ENCODE peak calls at places on chromosomes 16 and 17, in five cellular contexts. E is IMR-90, J is trophoblast cell, L is H1, F is mesenchymal stem cell. V is an unnamed sample.

GRCh38 chr17:17213775-17214174 is 7.6 kb upstream of the PLD6 start:
- DNase-seq in E (no peak), L (no peak), J (no peak), F (no peak), V (no peak)

GRCh38 chr16:56726926-56727325 is 3.0 kb upstream of the NUP93 start:
- DNase-seq in L (no peak), F (no peak), J (no peak), E (no peak), V (no peak)

GRCh38 chr17:77634710-77635109 is 323.8 kb upstream of the TNRC6C start:
- DNase-seq in J (no peak), L (no peak), F (no peak), E (no peak), V (no peak)

GRCh38 chr17:78358538-78359215 is 1.2 kb downstream of the SOCS3 start:
- DNase-seq in J (no peak), E (peak), L (no peak), F (peak), V (no peak)

GRCh38 chr17:80279895-80280294 is 19.2 kb downstream of the RNF213 start:
- DNase-seq in L (no peak), E (peak), F (peak), J (no peak), V (no peak)

GRCh38 chr16:56355221-56355620 is 70.1 kb downstream of the AMFR start:
- DNase-seq in E (no peak), J (no peak), L (no peak), F (no peak), V (no peak)

GRCh38 chr17:66200685-66201092 is 8.8 kb upstream of the CEP112 start:
- DNase-seq in E (peak), F (peak), L (peak), J (peak), V (peak)

GRCh38 chr17:82914375-82914774 is 74.6 kb upstream of the ZNF750 start:
- DNase-seq in F (no peak), L (no peak), E (no peak), J (no peak), V (no peak)

GRCh38 chr16:89475144-89475543 is 15.2 kb downstream of the ANKRD11 start:
- DNase-seq in F (no peak), J (peak), E (no peak), L (no peak), V (no peak)

GRCh38 chr17:28968914-28969295 is 17.6 kb upstream of the PHF12 start:
- DNase-seq in F (no peak), L (no peak), J (no peak), E (no peak), V (no peak)

GRCh38 chr17:81648013-81648706 is 8.2 kb downstream of the PDE6G start:
- DNase-seq in E (no peak), L (peak), F (no peak), J (no peak), V (no peak)

GRCh38 chr17:40536731-40537171 is 28.5 kb downstream of the CCR7 start:
- DNase-seq in L (no peak), F (no peak), E (peak), J (no peak), V (no peak)

GRCh38 chr16:56985288-56985961 is 3.9 kb upstream of the NLRC5 start:
- DNase-seq in J (peak), L (no peak), F (peak), E (peak), V (no peak)

GRCh38 chr17:72182256-72182890 is 61.6 kb downstream of the SOX9 start:
- DNase-seq in E (no peak), L (no peak), J (no peak), F (no peak), V (no peak)

DNA sequence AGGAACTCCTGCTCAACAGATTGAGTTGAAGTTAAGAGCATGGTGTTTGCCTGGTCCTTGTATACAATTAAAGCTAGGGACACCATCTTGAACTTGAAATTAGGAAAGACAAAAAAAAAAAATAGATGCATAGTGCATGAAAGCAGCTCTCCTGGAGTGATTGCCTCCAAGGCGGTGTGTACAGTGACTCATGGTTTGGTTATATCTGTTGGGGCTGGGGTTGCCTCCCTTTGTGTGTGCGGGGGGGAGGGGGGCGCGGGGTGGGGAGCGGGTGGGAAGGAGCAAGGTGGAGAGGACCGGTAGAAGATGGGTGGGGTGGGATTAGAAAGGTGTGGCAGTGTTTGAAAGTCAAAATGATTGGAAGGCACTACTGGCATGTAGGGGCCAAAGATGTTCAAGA is 3.4 kb downstream of the TMED6 start:
- DNase-seq in E (no peak), F (no peak), L (no peak), J (no peak), V (no peak)
- H4K8ac ChIP-seq in E (no peak), F (no peak), L (no peak), J (no peak), V (no peak)

GRCh38 chr17:31416503-31416923 is 25.0 kb downstream of the RAB11FIP4 start:
- DNase-seq in L (no peak), F (no peak), E (peak), J (no peak), V (peak)
- H2AFZ ChIP-seq in L (no peak), F (no peak), E (no peak), J (no peak), V (peak)

DNA sequence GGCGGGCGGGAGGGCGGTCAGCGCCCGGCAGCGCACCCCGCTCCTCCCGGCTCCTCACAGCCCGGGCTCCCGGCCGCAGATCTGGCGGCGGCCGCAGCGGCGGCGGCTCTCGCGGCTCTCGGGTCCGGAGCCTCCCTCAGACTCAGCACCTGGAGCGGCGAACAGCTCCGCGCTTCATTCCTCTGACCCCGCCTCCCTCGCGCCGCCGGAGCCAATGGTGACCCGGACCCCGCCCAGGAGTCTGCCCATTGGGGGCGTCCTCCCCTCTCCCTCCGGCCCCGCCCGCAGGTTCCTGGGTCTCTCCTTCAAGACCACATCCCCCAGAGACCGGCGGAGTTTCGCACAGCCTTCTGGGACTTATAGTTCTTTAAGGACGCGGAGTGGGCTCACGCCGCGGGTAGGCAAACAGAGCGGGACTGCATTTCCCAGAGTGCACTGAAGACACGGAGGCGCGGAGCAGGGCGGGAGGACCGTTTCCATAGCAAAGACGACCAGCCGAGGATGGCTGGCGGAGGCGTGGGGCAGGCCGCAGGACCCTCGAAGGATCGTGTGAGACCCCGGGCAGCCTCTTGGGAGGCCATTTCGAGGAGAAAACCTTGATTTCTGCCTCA is at the start of gene SMPD3:
- DNase-seq in E (peak), J (peak), F (peak), L (peak), V (peak)
- H3K4me3 ChIP-seq in E (peak), J (peak), F (peak), L (peak), V (peak)

GRCh38 chr17:70683936-70684335 is 514.6 kb downstream of the KCNJ2 start:
- DNase-seq in L (no peak), J (no peak), E (no peak), F (no peak), V (no peak)

GRCh38 chr17:70674061-70674460 is 504.7 kb downstream of the KCNJ2 start:
- DNase-seq in F (no peak), J (no peak), L (no peak), E (no peak), V (no peak)

GRCh38 chr17:70675070-70675590 is 505.8 kb downstream of the KCNJ2 start:
- DNase-seq in J (no peak), E (no peak), F (no peak), L (no peak), V (no peak)

GRCh38 chr17:70678889-70679288 is 509.6 kb downstream of the KCNJ2 start:
- DNase-seq in J (no peak), E (no peak), F (no peak), L (no peak), V (no peak)

GRCh38 chr17:70677783-70678647 is 508.7 kb downstream of the KCNJ2 start:
- DNase-seq in E (no peak), F (no peak), J (no peak), L (no peak), V (no peak)
- H4K8ac ChIP-seq in E (no peak), F (no peak), J (no peak), L (no peak), V (no peak)

GRCh38 chr16:54270711-54271110 is 15.9 kb downstream of the IRX3 start:
- DNase-seq in F (no peak), L (no peak), E (no peak), J (no peak), V (no peak)
- H2AFZ ChIP-seq in F (no peak), L (peak), E (no peak), J (no peak), V (peak)